ENCODE peak calls at places on chromosomes 4 and X, in seven cellular contexts. D, K, M, T, Q, U and N are unnamed samples.

GRCh38 chr4:140186651-140187315 is 32.8 kb upstream of the MAML3 start:
- DNase-seq in T (peak; percentile 54), D (no peak), M (no peak), K (peak; percentile 67), U (no peak), Q (peak; percentile 53), N (no peak)

GRCh38 chr4:5689065-5689464 is 19.3 kb downstream of the EVC2 start:
- DNase-seq in K (no peak), T (no peak), Q (no peak), M (no peak), D (no peak), U (no peak), N (no peak)

GRCh38 chr4:37455301-37456062 is 210.9 kb downstream of the NWD2 start:
- DNase-seq in K (no peak), D (no peak), Q (peak; percentile 76), U (no peak), T (no peak), M (no peak), N (no peak)

GRCh38 chrX:2449135-2449886 is 51.5 kb downstream of the DHRSX start:
- DNase-seq in D (no peak), T (no peak), Q (no peak), U (no peak), K (no peak), M (no peak), N (no peak)

GRCh38 chr4:20074450-20074849 is 177.3 kb upstream of the SLIT2 start:
- DNase-seq in U (no peak), D (no peak), T (peak; percentile 42), Q (no peak), M (peak; percentile 55), K (peak; percentile 55), N (no peak)

GRCh38 chr4:112251044-112251632 is 19.6 kb downstream of the AP1AR start:
- DNase-seq in T (no peak), Q (no peak), K (no peak), U (no peak), D (no peak), M (peak; percentile 26), N (no peak)

GRCh38 chr4:100591156-100591876 is 73.5 kb upstream of the EMCN start:
- DNase-seq in T (no peak), Q (no peak), D (no peak), K (no peak), M (no peak), U (no peak), N (no peak)

GRCh38 chr4:177301127-177301639 is 8.5 kb upstream of the NEIL3 start:
- DNase-seq in K (no peak), U (no peak), Q (no peak), M (no peak), D (no peak), T (no peak), N (no peak)

GRCh38 chrX:41779058-41779564 is 55.1 kb downstream of the GPR82 start:
- DNase-seq in T (peak; percentile 41), D (no peak), U (no peak), M (no peak), K (peak; percentile 85), Q (no peak), N (no peak)

DNA sequence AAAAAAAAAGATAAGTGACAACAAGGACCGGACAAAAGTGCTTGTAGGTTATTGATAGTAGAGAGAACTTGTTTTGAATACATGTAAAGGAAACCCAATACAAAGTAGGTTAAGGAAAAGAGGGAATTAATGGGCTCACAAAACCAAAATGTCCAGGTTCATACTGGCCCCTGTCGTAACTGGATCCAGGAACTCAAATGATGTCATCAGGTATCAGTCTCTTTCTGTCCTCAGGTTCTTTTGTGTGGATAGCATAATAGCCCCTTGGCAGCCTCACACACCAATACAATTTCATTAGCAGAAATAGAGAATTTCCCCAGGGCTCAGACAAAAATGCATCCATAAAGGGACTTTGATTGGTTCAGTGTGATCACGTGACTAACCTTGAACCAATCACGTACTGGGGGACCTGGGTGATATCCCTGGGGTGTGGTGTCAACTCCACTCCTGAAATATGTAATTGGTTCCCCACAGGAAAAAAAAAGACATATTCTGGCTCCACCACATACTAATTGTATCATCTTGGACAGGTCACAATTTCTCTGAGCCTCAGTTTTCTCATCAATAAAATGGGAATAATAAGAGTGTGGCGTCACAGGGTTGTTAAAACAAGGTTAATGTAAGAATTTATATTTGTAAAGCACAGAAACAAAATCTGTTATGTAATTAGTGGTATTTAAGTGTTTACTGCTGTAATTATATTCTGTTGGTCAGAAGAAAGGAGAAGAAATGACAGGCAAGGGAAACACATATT is 174.8 kb downstream of the PDGFRA start:
- DNase-seq in K (no peak), D (no peak), U (no peak), T (no peak), Q (no peak), M (no peak), N (no peak)
- H3K23ac ChIP-seq in K (no peak overlapping the region), D (no peak overlapping the region), U (no peak overlapping the region), T (no peak overlapping the region), Q (no peak overlapping the region), M (no peak overlapping the region), N (no peak overlapping the region)

DNA sequence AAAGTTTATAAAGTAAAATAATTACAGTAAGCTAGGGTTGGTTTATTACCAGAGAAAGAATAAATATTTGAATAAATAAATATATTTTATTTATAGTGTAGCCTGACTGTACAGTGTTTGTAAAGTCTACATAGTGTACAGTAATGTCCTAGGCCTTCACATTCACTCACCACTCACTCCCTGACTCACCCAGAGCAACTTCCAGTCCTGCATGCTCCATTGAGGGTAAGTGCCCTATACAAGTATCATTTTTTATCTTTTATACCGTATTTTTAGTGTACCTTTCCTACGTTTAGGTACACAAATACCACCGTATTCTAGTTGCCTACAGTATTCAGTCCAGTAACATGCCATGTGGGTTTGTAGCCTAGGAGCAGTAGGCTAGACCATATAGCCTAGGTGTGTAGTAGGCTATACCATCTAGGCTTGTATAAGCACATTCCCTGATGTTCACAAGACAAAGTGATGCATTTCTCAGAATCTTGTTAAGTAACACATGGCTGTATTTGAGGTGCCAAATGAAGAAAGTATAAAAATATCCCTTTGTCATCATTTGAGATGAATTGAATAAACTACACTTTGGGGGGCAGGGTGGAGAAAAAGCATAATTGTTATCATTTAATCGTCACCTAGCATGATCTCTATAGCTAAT is 14.7 kb upstream of the KLHL8 start:
- DNase-seq in M (no peak), Q (no peak), U (no peak), D (no peak), T (peak; percentile 37), K (peak; percentile 62), N (no peak)
- H3K9ac ChIP-seq in M (no peak overlapping the region), Q (no peak overlapping the region), U (no peak overlapping the region), D (no peak overlapping the region), T (peak overlapping the region; percentile 93), K (no peak overlapping the region), N (no peak overlapping the region)

GRCh38 chr4:113566015-113566795 is 195.3 kb downstream of the CAMK2D start:
- DNase-seq in T (no peak), M (no peak), D (no peak), K (no peak), Q (no peak), U (no peak), N (no peak)
- H3K27ac ChIP-seq in T (no peak overlapping the region), M (no peak overlapping the region), D (no peak overlapping the region), K (no peak overlapping the region), Q (no peak overlapping the region), U (no peak overlapping the region), N (no peak overlapping the region)

GRCh38 chrX:6968231-6968630 is 179.3 kb upstream of the STS start:
- DNase-seq in U (no peak), Q (peak; percentile 58), D (no peak), K (no peak), T (peak; percentile 5), M (peak; percentile 44), N (no peak)

GRCh38 chrX:6965729-6966128 is 181.8 kb upstream of the STS start:
- DNase-seq in T (no peak), M (no peak), K (no peak), D (no peak), Q (no peak), U (no peak), N (no peak)
- H3K23ac ChIP-seq in T (no peak overlapping the region), M (no peak overlapping the region), K (no peak overlapping the region), D (no peak overlapping the region), Q (no peak overlapping the region), U (no peak overlapping the region), N (no peak overlapping the region)

GRCh38 chr4:74362347-74362746 is 2.6 kb upstream of the EREG start:
- DNase-seq in K (peak; percentile 11), M (no peak), U (no peak), D (no peak), T (no peak), Q (no peak), N (no peak)
- H3K9ac ChIP-seq in K (no peak overlapping the region), M (no peak overlapping the region), U (no peak overlapping the region), D (no peak overlapping the region), T (no peak overlapping the region), Q (no peak overlapping the region), N (no peak overlapping the region)

DNA sequence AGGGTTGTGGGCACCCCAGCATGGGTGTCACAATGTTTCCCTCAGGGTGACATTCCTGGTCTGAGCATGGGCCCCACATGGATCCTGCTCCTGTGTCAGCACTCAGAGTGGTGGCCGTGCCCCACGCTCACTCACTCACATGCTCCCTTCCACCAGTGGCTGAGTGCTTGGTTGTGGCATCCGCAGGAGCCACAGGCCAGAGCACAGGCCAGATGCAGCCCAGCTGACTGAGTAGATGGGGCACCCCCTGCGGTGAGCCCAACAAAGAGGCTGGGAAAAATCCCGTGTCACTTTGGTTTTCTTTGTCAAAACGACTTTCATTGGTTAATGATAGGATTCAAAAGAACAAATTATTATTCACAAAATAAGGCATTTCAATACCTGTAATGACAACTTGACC is 204.6 kb upstream of the ANXA10 start:
- DNase-seq in D (no peak), T (no peak), K (no peak), U (no peak), Q (no peak), M (no peak), N (peak; percentile 43)
- H3K27ac ChIP-seq in D (no peak overlapping the region), T (no peak overlapping the region), K (no peak overlapping the region), U (no peak overlapping the region), Q (no peak overlapping the region), M (no peak overlapping the region), N (no peak overlapping the region)

GRCh38 chrX:12319012-12319519 is 180.8 kb downstream of the FRMPD4 start:
- DNase-seq in K (no peak), M (peak; percentile 11), D (peak; percentile 1), T (no peak), U (no peak), Q (no peak), N (no peak)

GRCh38 chrX:12309733-12310054 is 171.4 kb downstream of the FRMPD4 start:
- DNase-seq in U (no peak), Q (no peak), D (no peak), K (no peak), T (no peak), M (no peak), N (peak; percentile 59)

GRCh38 chrX:12319955-12320354 is 181.7 kb downstream of the FRMPD4 start:
- DNase-seq in T (no peak), U (no peak), Q (no peak), M (no peak), D (no peak), K (no peak), N (no peak)

GRCh38 chrX:12315526-12315925 is 177.3 kb downstream of the FRMPD4 start:
- DNase-seq in T (no peak), Q (peak; percentile 6), D (no peak), U (no peak), K (no peak), M (no peak), N (no peak)
- H3K23ac ChIP-seq in T (no peak overlapping the region), Q (no peak overlapping the region), D (no peak overlapping the region), U (no peak overlapping the region), K (no peak overlapping the region), M (no peak overlapping the region), N (no peak overlapping the region)